ENCODE peak calls at places on chromosomes 16 and 17, in four cellular contexts. P is fibroblast of villous mesenchyme, D is Peyer's patch, R is fibroblast of pulmonary artery. V is an unnamed sample.

GRCh38 chr16:64440421-64440831 is 681.4 kb downstream of the CDH11 start:
- DNase-seq in D (no peak), R (peak; percentile 96), P (peak; percentile 81), V (peak; percentile 94)

GRCh38 chr17:37713028-37713431 is 31.8 kb downstream of the HNF1B start:
- DNase-seq in R (no peak), D (no peak), P (no peak), V (no peak)

GRCh38 chr16:50610331-50611262 is 62.4 kb downstream of the NKD1 start:
- DNase-seq in P (no peak), D (no peak), R (no peak), V (no peak)

GRCh38 chr17:30558313-30559195 is 81.3 kb downstream of the GOSR1 start:
- DNase-seq in D (no peak), P (no peak), R (no peak), V (no peak)

GRCh38 chr17:57672205-57672632 is 72.9 kb downstream of the CCDC182 start:
- DNase-seq in P (no peak), R (peak; percentile 65), D (no peak), V (peak; percentile 60)

GRCh38 chr16:50708373-50709060 is 15.1 kb downstream of the NOD2 start:
- DNase-seq in P (no peak), D (no peak), R (no peak), V (no peak)

GRCh38 chr17:80805032-80805751 is 186.4 kb upstream of the CHMP6 start:
- DNase-seq in P (peak; percentile 41), R (no peak), D (no peak), V (peak; percentile 61)

GRCh38 chr16:86584726-86585721 is 6.7 kb downstream of the FOXL1 start:
- DNase-seq in R (no peak), D (no peak), P (peak; percentile 35), V (peak; percentile 76)

GRCh38 chr17:36068524-36068923 is 4.5 kb downstream of the CCL18 start:
- DNase-seq in R (no peak), P (no peak), D (no peak), V (no peak)

GRCh38 chr16:47143677-47144558 is at the start of gene NETO2:
- DNase-seq in R (peak; percentile 65), P (peak; percentile 58), D (peak; percentile 50), V (peak; percentile 58)

GRCh38 chr17:42554250-42555121 is 1.8 kb downstream of the HSD17B1 start:
- DNase-seq in D (peak; percentile 93), P (peak; percentile 89), R (peak; percentile 76), V (peak; percentile 82)

GRCh38 chr16:26765087-26765486 is 301.6 kb upstream of the C16orf82 start:
- DNase-seq in D (no peak), P (no peak), R (no peak), V (peak; percentile 10)

GRCh38 chr16:85437161-85438052 is 175.7 kb upstream of the GSE1 start:
- DNase-seq in D (no peak), P (peak; percentile 52), R (no peak), V (peak; percentile 19)

GRCh38 chr16:10987361-10988163 is 43.2 kb downstream of the CLEC16A start:
- DNase-seq in R (no peak), P (no peak), D (no peak), V (no peak)

GRCh38 chr16:1375298-1375640 is 23.5 kb downstream of the GNPTG start:
- DNase-seq in D (no peak), P (no peak), R (no peak), V (no peak)

GRCh38 chr17:50768348-50768761 is 1.0 kb upstream of the ANKRD40CL start:
- DNase-seq in P (no peak), R (no peak), D (no peak), V (no peak)

GRCh38 chr17:66903781-66904180 is 60.7 kb upstream of the CACNG4 start:
- DNase-seq in P (no peak), R (no peak), D (no peak), V (no peak)

GRCh38 chr16:52812945-52813556 is 239.6 kb downstream of the CHD9NB start:
- DNase-seq in D (no peak), P (peak; percentile 43), R (peak; percentile 59), V (peak; percentile 32)

GRCh38 chr16:7246578-7246977 is 86.1 kb upstream of the RBFOX1 start:
- DNase-seq in P (no peak), D (no peak), R (no peak), V (no peak)

GRCh38 chr16:69366431-69366830 is 14.8 kb upstream of the TMED6 start:
- DNase-seq in D (no peak), R (no peak), P (no peak), V (no peak)

GRCh38 chr17:59511726-59512125 is 53.7 kb upstream of the DHX40 start:
- DNase-seq in R (no peak), D (no peak), P (no peak), V (no peak)

GRCh38 chr17:31072186-31072585 is 22.6 kb upstream of the NF1 start:
- DNase-seq in D (no peak), R (peak; percentile 43), P (peak; percentile 68), V (peak; percentile 35)

GRCh38 chr17:74296548-74296936 is 22.5 kb downstream of the DNAI2 start:
- DNase-seq in P (peak; percentile 56), D (no peak), R (peak; percentile 73), V (peak; percentile 76)

GRCh38 chr16:56298948-56299602 is 107.8 kb downstream of the GNAO1 start:
- DNase-seq in D (no peak), P (no peak), R (no peak), V (no peak)

GRCh38 chr17:81230043-81230820 is 7.5 kb upstream of the CEP131 start:
- DNase-seq in R (no peak), D (no peak), P (no peak), V (no peak)

GRCh38 chr16:69520800-69521602 is 44.8 kb upstream of the NFAT5 start:
- DNase-seq in D (no peak), R (peak; percentile 20), P (peak; percentile 8), V (no peak)

GRCh38 chr17:45276031-45276430 is 14.1 kb upstream of the SPATA32 start:
- DNase-seq in D (no peak), R (no peak), P (peak; percentile 92), V (peak; percentile 55)

GRCh38 chr17:67055811-67056745 is 11.7 kb downstream of the CACNG1 start:
- DNase-seq in D (no peak), R (no peak), P (no peak), V (no peak)

GRCh38 chr17:15233022-15233805 is 31.9 kb downstream of the PMP22 start:
- DNase-seq in R (peak; percentile 48), D (no peak), P (peak; percentile 55), V (peak; percentile 72)

GRCh38 chr16:70576431-70577255 is 53.0 kb downstream of the SF3B3 start:
- DNase-seq in R (peak; percentile 83), P (peak; percentile 98), D (no peak), V (peak; percentile 87)

GRCh38 chr17:7440823-7441174 is 1.5 kb downstream of the FGF11 start:
- DNase-seq in P (no peak), R (no peak), D (no peak), V (peak; percentile 39)

GRCh38 chr17:64074704-64075484 is 54.5 kb upstream of the ICAM2 start:
- DNase-seq in R (peak; percentile 74), D (no peak), P (peak; percentile 86), V (peak; percentile 45)

GRCh38 chr17:77887464-77888241 is 70.8 kb upstream of the TNRC6C start:
- DNase-seq in P (peak; percentile 88), D (peak; percentile 61), R (peak; percentile 89), V (peak; percentile 66)
- H3K4me3 ChIP-seq in P (peak overlapping the region; percentile 61), D (peak overlapping the region; percentile 44), R (peak overlapping the region; percentile 61), V (peak overlapping the region; percentile 56)

GRCh38 chr17:4708436-4708835 is 2.0 kb upstream of the ARRB2 start:
- DNase-seq in P (no peak), R (no peak), D (no peak), V (no peak)

GRCh38 chr17:4709794-4710692 is at the start of gene ARRB2:
- DNase-seq in P (peak; percentile 99), R (peak; percentile 99), D (peak; percentile 99), V (peak; percentile 99)

GRCh38 chr17:4710693-4711634 is 532 bp downstream of the ARRB2 start:
- DNase-seq in P (no peak), R (no peak), D (peak; percentile 63), V (no peak)

GRCh38 chr17:4712526-4712925 is 2.1 kb downstream of the ARRB2 start:
- DNase-seq in R (no peak), P (no peak), D (no peak), V (no peak)

DNA sequence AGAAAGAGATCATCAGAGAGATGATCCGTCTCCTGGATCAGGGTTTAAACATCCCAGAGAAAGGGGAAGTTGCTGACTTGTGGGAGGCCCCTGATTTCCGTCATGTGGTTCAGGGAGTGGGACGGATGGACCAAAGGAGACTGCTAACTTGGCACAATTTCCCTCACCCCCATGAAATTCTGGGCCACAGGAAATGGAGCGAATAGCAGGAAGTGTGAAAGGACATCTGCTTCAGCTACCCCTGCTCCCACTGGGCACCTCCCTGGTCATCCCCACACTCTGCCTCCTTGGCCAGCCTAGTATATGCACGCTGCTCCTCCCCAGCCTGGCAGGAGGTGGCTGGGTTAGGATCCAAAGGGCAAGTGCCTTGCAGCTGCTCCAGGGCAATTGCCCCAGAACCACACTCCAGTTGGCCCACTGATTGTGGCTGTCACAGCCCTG is 1.3 kb downstream of the ARRB2 start:
- DNase-seq in R (no peak), D (peak; percentile 42), P (no peak), V (no peak)
- H3K4me3 ChIP-seq in R (no peak overlapping the region), D (peak overlapping the region; percentile 90), P (no peak overlapping the region), V (no peak overlapping the region)

GRCh38 chr17:38730526-38731379 is 612 bp downstream of the CISD3 start:
- DNase-seq in D (peak; percentile 42), R (peak; percentile 53), P (peak; percentile 76), V (peak; percentile 52)

GRCh38 chr17:38729368-38729885 is 714 bp upstream of the CISD3 start:
- DNase-seq in R (no peak), D (no peak), P (no peak), V (no peak)

GRCh38 chr17:38729886-38730525 is at the start of gene CISD3:
- DNase-seq in R (peak; percentile 80), P (peak; percentile 83), D (peak; percentile 86), V (peak; percentile 75)

GRCh38 chr17:38727661-38728220 is 2.4 kb upstream of the CISD3 start:
- DNase-seq in P (no peak), R (no peak), D (no peak), V (no peak)

GRCh38 chr17:38728290-38728831 is 1.8 kb upstream of the CISD3 start:
- DNase-seq in P (no peak), D (peak; percentile 88), R (no peak), V (no peak)
- H3K4me3 ChIP-seq in P (no peak overlapping the region), D (no peak overlapping the region), R (no peak overlapping the region), V (no peak overlapping the region)

DNA sequence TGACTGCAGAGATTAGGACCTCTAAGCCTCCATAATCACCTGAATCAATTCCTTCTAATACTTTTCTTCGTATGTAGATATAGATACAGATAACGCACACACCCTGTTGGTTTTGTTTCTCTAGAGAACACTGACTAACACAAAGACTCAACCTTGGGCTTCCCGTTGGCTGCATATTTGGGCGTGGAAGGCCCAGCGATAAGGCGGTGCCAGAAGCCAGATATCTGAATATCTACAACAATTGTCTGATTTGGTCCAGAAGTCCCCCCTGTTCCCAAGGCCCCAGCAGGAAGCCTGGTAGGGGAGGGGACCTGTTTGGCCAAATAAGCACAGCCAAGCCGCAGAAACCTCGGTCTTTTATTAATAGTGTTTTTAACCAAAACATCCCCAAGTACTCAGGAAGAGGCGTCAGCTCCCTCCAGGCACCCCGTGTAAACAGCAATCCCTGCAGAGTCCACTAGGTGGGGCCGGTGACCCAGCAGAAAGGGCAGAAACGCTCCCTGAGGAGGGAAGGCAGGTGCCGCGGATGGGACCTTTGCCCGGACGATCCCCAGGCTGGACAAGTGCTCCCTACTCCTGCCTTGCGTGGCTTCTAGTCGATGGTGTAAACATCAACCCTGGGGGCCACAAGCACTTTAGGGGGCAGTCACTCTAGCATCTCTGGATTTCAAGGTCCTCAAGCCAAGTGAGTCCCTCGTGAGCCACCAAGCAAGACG is 56.9 kb downstream of the ABR start:
- DNase-seq in D (peak; percentile 79), P (peak; percentile 60), R (peak; percentile 76), V (peak; percentile 69)
- H3K4me3 ChIP-seq in D (no peak overlapping the region), P (no peak overlapping the region), R (no peak overlapping the region), V (no peak overlapping the region)